ENCODE peak calls at places on chromosome 15, in five cellular contexts. A, R, T, Q and P are unnamed samples. For H3K27me3, the result is how much of the 10 kb centered on the place peaks cover.

GRCh38 chr15:87527875-87528274 is 728.7 kb downstream of the NTRK3 start:
- DNase-seq in A (no peak), T (no peak), Q (no peak), R (no peak), P (no peak)

GRCh38 chr15:27449041-27449440 is 478.1 kb downstream of the GABRG3 start:
- DNase-seq in T (no peak), A (peak), R (no peak), Q (no peak), P (no peak)

GRCh38 chr15:78811825-78812183 is 540 bp upstream of the ADAMTS7 start:
- DNase-seq in Q (no peak), T (no peak), R (peak), A (no peak), P (no peak)

GRCh38 chr15:93716615-93717221 is 514.6 kb upstream of the MCTP2 start:
- DNase-seq in R (no peak), A (no peak), Q (no peak), T (no peak), P (no peak)

GRCh38 chr15:75929799-75930565 is 26.3 kb downstream of the FBXO22 start:
- DNase-seq in T (no peak), R (no peak), A (no peak), Q (no peak), P (no peak)

GRCh38 chr15:69410290-69410874 is 3.8 kb upstream of the KIF23 start:
- DNase-seq in Q (no peak), A (peak), R (no peak), T (peak), P (no peak)

GRCh38 chr15:61702224-61703120 is 357.8 kb downstream of the VPS13C start:
- DNase-seq in A (no peak), Q (no peak), R (no peak), T (no peak), P (no peak)

GRCh38 chr15:78997981-78998499 is 53.2 kb upstream of the CTSH start:
- DNase-seq in T (no peak), Q (no peak), R (no peak), A (no peak), P (no peak)

GRCh38 chr15:72077950-72078349 is 40.0 kb downstream of the MYO9A start:
- DNase-seq in T (peak), A (no peak), R (no peak), Q (no peak), P (no peak)

GRCh38 chr15:38041576-38041975 is 107.1 kb downstream of the TMCO5A start:
- DNase-seq in T (peak), A (peak), R (no peak), Q (no peak), P (no peak)

GRCh38 chr15:52440414-52440813 is 88.3 kb downstream of the MYO5A start:
- DNase-seq in R (no peak), A (peak), Q (no peak), T (peak), P (no peak)

GRCh38 chr15:70474682-70475438 is 288.5 kb downstream of the UACA start:
- DNase-seq in T (peak), A (peak), R (no peak), Q (peak), P (peak)
- H3K27me3 ChIP-seq in T (under half), A (under half), R (under half), Q (under half), P (under half)

GRCh38 chr15:89745768-89746167 is 5.3 kb downstream of the MESP1 start:
- DNase-seq in A (no peak), T (no peak), Q (no peak), R (no peak), P (no peak)
- H3K27me3 ChIP-seq in A (under half), T (under half), Q (under half), R (under half), P (under half)

GRCh38 chr15:40928975-40929729 is at the start of gene DLL4:
- DNase-seq in R (no peak), A (peak), Q (peak), T (peak), P (no peak)
- H3K27me3 ChIP-seq in R (under half), A (under half), Q (under half), T (under half), P (under half)

GRCh38 chr15:98581715-98582114 is 66.6 kb upstream of the IGF1R start:
- DNase-seq in Q (no peak), A (no peak), R (no peak), T (no peak), P (no peak)
- H3K27me3 ChIP-seq in Q (under half), A (half or more), R (under half), T (under half), P (under half)